ENCODE peak calls at places on chromosomes 3 and 15, in ten cellular contexts. One of them, this sample, is unnamed.

GRCh38 chr15:84979651-84980050 is 2.0 kb upstream of the PDE8A start:
- DNase-seq in MM.1S: no peak
- DNase-seq in PC-3: no peak
- DNase-seq in GM23248: no peak
- DNase-seq in fibroblast of lung: no peak
- DNase-seq in neural progenitor cell: peak; percentile 45
- DNase-seq in H9: peak; percentile 64
- DNase-seq in PC-9: no peak
- DNase-seq in keratinocyte: no peak
- DNase-seq in neuronal stem cell: no peak
- DNase-seq in this sample: no peak

GRCh38 chr3:72728329-72728889 is 119.8 kb downstream of the SHQ1 start:
- DNase-seq in MM.1S: no peak
- DNase-seq in PC-3: no peak
- DNase-seq in GM23248: no peak
- DNase-seq in fibroblast of lung: no peak
- DNase-seq in neural progenitor cell: no peak
- DNase-seq in H9: no peak
- DNase-seq in PC-9: no peak
- DNase-seq in keratinocyte: no peak
- DNase-seq in neuronal stem cell: no peak
- DNase-seq in this sample: no peak

GRCh38 chr15:52139599-52140462 is 27.3 kb upstream of the BCL2L10 start:
- DNase-seq in MM.1S: peak; percentile 71
- DNase-seq in PC-3: peak; percentile 79
- DNase-seq in GM23248: peak; percentile 80
- DNase-seq in fibroblast of lung: peak; percentile 77
- DNase-seq in neural progenitor cell: peak; percentile 83
- DNase-seq in H9: peak; percentile 85
- DNase-seq in PC-9: no peak
- DNase-seq in keratinocyte: peak; percentile 21
- DNase-seq in neuronal stem cell: peak; percentile 65
- DNase-seq in this sample: peak; percentile 70

GRCh38 chr3:129602730-129603560 is 3.5 kb downstream of the PLXND1 start:
- DNase-seq in MM.1S: no peak
- DNase-seq in PC-3: peak; percentile 58
- DNase-seq in GM23248: peak; percentile 96
- DNase-seq in fibroblast of lung: peak; percentile 93
- DNase-seq in neural progenitor cell: peak; percentile 60
- DNase-seq in H9: peak; percentile 79
- DNase-seq in PC-9: peak; percentile 83
- DNase-seq in keratinocyte: no peak
- DNase-seq in neuronal stem cell: no peak
- DNase-seq in this sample: no peak

GRCh38 chr15:93358171-93359036 is 269.4 kb upstream of the RGMA start:
- DNase-seq in MM.1S: no peak
- DNase-seq in PC-3: no peak
- DNase-seq in GM23248: no peak
- DNase-seq in fibroblast of lung: no peak
- DNase-seq in neural progenitor cell: peak; percentile 65
- DNase-seq in H9: no peak
- DNase-seq in PC-9: no peak
- DNase-seq in keratinocyte: no peak
- DNase-seq in neuronal stem cell: peak; percentile 54
- DNase-seq in this sample: no peak

GRCh38 chr3:33131328-33132018 is 17.7 kb downstream of the CRTAP start:
- DNase-seq in MM.1S: peak; percentile 68
- DNase-seq in PC-3: peak; percentile 85
- DNase-seq in GM23248: peak; percentile 79
- DNase-seq in fibroblast of lung: peak; percentile 72
- DNase-seq in neural progenitor cell: peak; percentile 83
- DNase-seq in H9: peak; percentile 74
- DNase-seq in PC-9: peak; percentile 48
- DNase-seq in keratinocyte: peak; percentile 42
- DNase-seq in neuronal stem cell: peak; percentile 70
- DNase-seq in this sample: peak; percentile 68

GRCh38 chr3:126361211-126361610 is 4.0 kb upstream of the KLF15 start:
- DNase-seq in MM.1S: no peak
- DNase-seq in PC-3: no peak
- DNase-seq in GM23248: no peak
- DNase-seq in fibroblast of lung: no peak
- DNase-seq in neural progenitor cell: no peak
- DNase-seq in H9: no peak
- DNase-seq in PC-9: no peak
- DNase-seq in keratinocyte: no peak
- DNase-seq in neuronal stem cell: no peak
- DNase-seq in this sample: no peak

GRCh38 chr3:46479021-46479420 is 14.3 kb upstream of the LTF start:
- DNase-seq in MM.1S: no peak
- DNase-seq in PC-3: no peak
- DNase-seq in GM23248: no peak
- DNase-seq in fibroblast of lung: no peak
- DNase-seq in neural progenitor cell: no peak
- DNase-seq in H9: no peak
- DNase-seq in PC-9: no peak
- DNase-seq in keratinocyte: no peak
- DNase-seq in neuronal stem cell: no peak
- DNase-seq in this sample: no peak

GRCh38 chr15:67903708-67904107 is 63.9 kb upstream of the RNU6-1 start:
- DNase-seq in MM.1S: no peak
- DNase-seq in PC-3: no peak
- DNase-seq in GM23248: no peak
- DNase-seq in fibroblast of lung: no peak
- DNase-seq in neural progenitor cell: no peak
- DNase-seq in H9: no peak
- DNase-seq in PC-9: no peak
- DNase-seq in keratinocyte: no peak
- DNase-seq in neuronal stem cell: no peak
- DNase-seq in this sample: no peak

GRCh38 chr15:67899596-67900283 is 59.9 kb upstream of the RNU6-1 start:
- DNase-seq in MM.1S: no peak
- DNase-seq in PC-3: no peak
- DNase-seq in GM23248: no peak
- DNase-seq in fibroblast of lung: no peak
- DNase-seq in neural progenitor cell: no peak
- DNase-seq in H9: no peak
- DNase-seq in PC-9: no peak
- DNase-seq in keratinocyte: no peak
- DNase-seq in neuronal stem cell: no peak
- DNase-seq in this sample: no peak

GRCh38 chr15:67900621-67901147 is 60.8 kb upstream of the RNU6-1 start:
- DNase-seq in MM.1S: no peak
- DNase-seq in PC-3: no peak
- DNase-seq in GM23248: no peak
- DNase-seq in fibroblast of lung: no peak
- DNase-seq in neural progenitor cell: no peak
- DNase-seq in H9: no peak
- DNase-seq in PC-9: no peak
- DNase-seq in keratinocyte: no peak
- DNase-seq in neuronal stem cell: no peak
- DNase-seq in this sample: no peak

GRCh38 chr15:67902579-67902979 is 62.7 kb upstream of the RNU6-1 start:
- DNase-seq in MM.1S: no peak
- DNase-seq in PC-3: no peak
- DNase-seq in GM23248: no peak
- DNase-seq in fibroblast of lung: no peak
- DNase-seq in neural progenitor cell: no peak
- DNase-seq in H9: no peak
- DNase-seq in PC-9: no peak
- DNase-seq in keratinocyte: no peak
- DNase-seq in neuronal stem cell: no peak
- DNase-seq in this sample: no peak

DNA sequence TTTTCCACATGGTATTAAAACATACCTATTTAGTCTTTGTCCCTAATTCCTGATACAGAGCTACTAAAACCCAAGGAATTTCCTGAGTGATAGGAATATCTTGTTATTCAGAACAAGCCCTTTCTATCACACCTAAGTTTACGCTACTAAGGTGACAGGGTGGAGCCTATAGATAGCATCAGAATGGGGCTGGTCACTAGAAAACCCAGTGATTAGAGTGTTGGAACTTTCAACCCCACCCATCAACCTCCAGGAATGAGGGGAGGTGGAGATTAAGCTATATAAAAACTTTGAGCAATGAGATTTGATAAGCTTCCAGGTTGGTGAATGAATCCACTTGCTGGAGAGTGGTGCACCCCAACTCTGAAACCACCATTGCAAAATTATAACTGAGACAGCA is 62.1 kb upstream of the RNU6-1 start:
- DNase-seq in MM.1S: no peak
- DNase-seq in PC-3: no peak
- DNase-seq in GM23248: no peak
- DNase-seq in fibroblast of lung: no peak
- DNase-seq in neural progenitor cell: no peak
- DNase-seq in H9: no peak
- DNase-seq in PC-9: no peak
- DNase-seq in keratinocyte: no peak
- DNase-seq in neuronal stem cell: no peak
- DNase-seq in this sample: no peak
- H2AFZ ChIP-seq in MM.1S: no peak overlapping the region
- H2AFZ ChIP-seq in PC-3: no peak overlapping the region
- H2AFZ ChIP-seq in GM23248: no peak overlapping the region
- H2AFZ ChIP-seq in fibroblast of lung: no peak overlapping the region
- H2AFZ ChIP-seq in neural progenitor cell: no peak overlapping the region
- H2AFZ ChIP-seq in H9: no peak overlapping the region
- H2AFZ ChIP-seq in PC-9: no peak overlapping the region
- H2AFZ ChIP-seq in keratinocyte: no peak overlapping the region
- H2AFZ ChIP-seq in neuronal stem cell: no peak overlapping the region
- H2AFZ ChIP-seq in this sample: no peak overlapping the region

DNA sequence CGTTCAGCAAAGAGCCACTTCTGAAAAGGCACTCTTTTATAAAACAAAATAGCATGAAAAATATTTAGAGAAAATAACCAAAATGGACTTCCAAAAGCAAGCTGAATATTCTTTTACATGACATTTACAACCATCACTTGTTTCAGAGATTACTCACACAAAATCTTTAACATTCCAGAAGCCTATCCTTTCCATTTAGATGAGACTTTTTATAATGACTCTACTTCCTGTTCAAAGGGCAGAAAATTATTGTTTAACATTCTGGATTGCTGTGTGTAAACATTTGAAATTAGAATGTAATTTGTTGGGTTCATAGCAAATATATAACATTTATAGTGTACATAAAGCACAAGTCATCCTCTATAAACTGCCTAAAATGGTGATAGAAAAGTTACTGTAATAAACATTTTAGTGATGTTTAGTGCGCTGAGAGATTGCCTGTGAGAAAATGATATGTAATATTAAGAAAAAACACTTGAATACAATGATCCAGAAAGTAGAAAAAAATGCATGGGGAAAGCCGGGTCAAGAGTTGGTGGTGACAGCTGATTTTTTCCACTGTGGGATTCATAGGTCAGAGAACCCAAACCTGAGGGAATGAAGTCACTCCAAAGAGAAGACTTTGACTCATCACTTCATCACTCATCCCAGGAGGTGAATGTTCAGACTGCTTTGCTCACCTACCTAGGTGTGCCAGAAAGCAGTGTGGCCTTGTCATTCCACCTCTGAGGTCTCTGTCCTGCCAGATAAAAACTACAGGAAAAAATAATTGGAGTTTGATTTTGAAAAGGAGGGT is 305.8 kb downstream of the ARPP21 start:
- DNase-seq in MM.1S: no peak
- DNase-seq in PC-3: peak; percentile 95
- DNase-seq in GM23248: peak; percentile 72
- DNase-seq in fibroblast of lung: no peak
- DNase-seq in neural progenitor cell: no peak
- DNase-seq in H9: no peak
- DNase-seq in PC-9: no peak
- DNase-seq in keratinocyte: no peak
- DNase-seq in neuronal stem cell: no peak
- DNase-seq in this sample: no peak
- H3K4me2 ChIP-seq in MM.1S: no peak overlapping the region
- H3K4me2 ChIP-seq in PC-3: peak overlapping the region; percentile 69
- H3K4me2 ChIP-seq in GM23248: peak overlapping the region; percentile 58
- H3K4me2 ChIP-seq in fibroblast of lung: no peak overlapping the region
- H3K4me2 ChIP-seq in neural progenitor cell: no peak overlapping the region
- H3K4me2 ChIP-seq in H9: no peak overlapping the region
- H3K4me2 ChIP-seq in PC-9: no peak overlapping the region
- H3K4me2 ChIP-seq in keratinocyte: no peak overlapping the region
- H3K4me2 ChIP-seq in neuronal stem cell: no peak overlapping the region
- H3K4me2 ChIP-seq in this sample: no peak overlapping the region

GRCh38 chr3:101619734-101620133 is 45.8 kb downstream of the PCNP start:
- DNase-seq in MM.1S: no peak
- DNase-seq in PC-3: no peak
- DNase-seq in GM23248: no peak
- DNase-seq in fibroblast of lung: no peak
- DNase-seq in neural progenitor cell: no peak
- DNase-seq in H9: no peak
- DNase-seq in PC-9: no peak
- DNase-seq in keratinocyte: no peak
- DNase-seq in neuronal stem cell: no peak
- DNase-seq in this sample: no peak

GRCh38 chr3:101617478-101617877 is 43.5 kb downstream of the PCNP start:
- DNase-seq in MM.1S: no peak
- DNase-seq in PC-3: no peak
- DNase-seq in GM23248: no peak
- DNase-seq in fibroblast of lung: no peak
- DNase-seq in neural progenitor cell: no peak
- DNase-seq in H9: no peak
- DNase-seq in PC-9: no peak
- DNase-seq in keratinocyte: no peak
- DNase-seq in neuronal stem cell: no peak
- DNase-seq in this sample: no peak

GRCh38 chr3:101611023-101611422 is 37.0 kb downstream of the PCNP start:
- DNase-seq in MM.1S: no peak
- DNase-seq in PC-3: no peak
- DNase-seq in GM23248: no peak
- DNase-seq in fibroblast of lung: no peak
- DNase-seq in neural progenitor cell: no peak
- DNase-seq in H9: no peak
- DNase-seq in PC-9: no peak
- DNase-seq in keratinocyte: no peak
- DNase-seq in neuronal stem cell: no peak
- DNase-seq in this sample: peak; percentile 15

DNA sequence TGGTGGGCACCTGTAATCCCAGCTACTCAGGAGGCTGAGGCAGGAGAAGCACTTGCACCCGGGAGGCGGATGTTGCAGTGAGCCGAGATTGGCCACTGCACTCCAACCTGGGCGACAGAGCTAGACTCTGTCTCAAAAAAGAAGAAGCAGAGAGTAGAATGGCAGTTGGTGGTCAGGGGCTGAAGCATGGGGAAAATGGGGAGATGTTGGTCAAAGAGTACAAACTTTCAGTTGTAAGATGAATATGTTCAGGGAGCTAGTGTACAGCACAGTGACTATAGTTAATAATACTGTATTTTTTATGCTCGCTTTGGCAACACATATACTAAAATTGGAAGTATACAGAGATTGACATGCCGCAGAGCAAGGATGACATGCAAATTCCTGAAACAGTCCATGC is 41.5 kb downstream of the PCNP start:
- DNase-seq in MM.1S: no peak
- DNase-seq in PC-3: no peak
- DNase-seq in GM23248: no peak
- DNase-seq in fibroblast of lung: no peak
- DNase-seq in neural progenitor cell: no peak
- DNase-seq in H9: no peak
- DNase-seq in PC-9: no peak
- DNase-seq in keratinocyte: no peak
- DNase-seq in neuronal stem cell: no peak
- DNase-seq in this sample: no peak
- H2AFZ ChIP-seq in MM.1S: no peak overlapping the region
- H2AFZ ChIP-seq in PC-3: no peak overlapping the region
- H2AFZ ChIP-seq in GM23248: no peak overlapping the region
- H2AFZ ChIP-seq in fibroblast of lung: no peak overlapping the region
- H2AFZ ChIP-seq in neural progenitor cell: no peak overlapping the region
- H2AFZ ChIP-seq in H9: no peak overlapping the region
- H2AFZ ChIP-seq in PC-9: no peak overlapping the region
- H2AFZ ChIP-seq in keratinocyte: no peak overlapping the region
- H2AFZ ChIP-seq in neuronal stem cell: no peak overlapping the region
- H2AFZ ChIP-seq in this sample: no peak overlapping the region

GRCh38 chr15:101258238-101259144 is 6.6 kb upstream of the CHSY1 start:
- DNase-seq in MM.1S: peak; percentile 73
- DNase-seq in PC-3: peak; percentile 80
- DNase-seq in GM23248: peak; percentile 86
- DNase-seq in fibroblast of lung: peak; percentile 87
- DNase-seq in neural progenitor cell: peak; percentile 75
- DNase-seq in H9: no peak
- DNase-seq in PC-9: no peak
- DNase-seq in keratinocyte: no peak
- DNase-seq in neuronal stem cell: no peak
- DNase-seq in this sample: peak; percentile 73
- H3K4me2 ChIP-seq in MM.1S: peak overlapping the region; percentile 52
- H3K4me2 ChIP-seq in PC-3: peak overlapping the region; percentile 71
- H3K4me2 ChIP-seq in GM23248: no peak overlapping the region
- H3K4me2 ChIP-seq in fibroblast of lung: no peak overlapping the region
- H3K4me2 ChIP-seq in neural progenitor cell: no peak overlapping the region
- H3K4me2 ChIP-seq in H9: no peak overlapping the region
- H3K4me2 ChIP-seq in PC-9: no peak overlapping the region
- H3K4me2 ChIP-seq in keratinocyte: no peak overlapping the region
- H3K4me2 ChIP-seq in neuronal stem cell: no peak overlapping the region
- H3K4me2 ChIP-seq in this sample: no peak overlapping the region